ENCODE peak calls at places on chromosomes 7 and 10, in four cellular contexts. H is spleen, Z is vagina, B is SK-N-MC. A is an unnamed sample.

GRCh38 chr7:19351756-19352155 is 206.5 kb upstream of the FERD3L start:
- DNase-seq in H (no peak), Z (no peak), B (no peak), A (no peak)

GRCh38 chr7:135827391-135827790 is 78.8 kb upstream of the FAM180A start:
- DNase-seq in H (no peak), Z (no peak), B (no peak), A (no peak)

GRCh38 chr10:80154978-80155695 is 22.6 kb downstream of the PLAC9 start:
- DNase-seq in H (no peak), Z (no peak), B (no peak), A (no peak)

GRCh38 chr7:95577137-95577536 is 19.2 kb downstream of the PDK4 start:
- DNase-seq in H (no peak), Z (no peak), B (no peak), A (no peak)

GRCh38 chr7:2116086-2116810 is 116.5 kb downstream of the MAD1L1 start:
- DNase-seq in H (no peak), Z (no peak), B (no peak), A (no peak)

GRCh38 chr7:44326261-44327125 is 1.1 kb upstream of the CAMK2B start:
- DNase-seq in H (no peak), Z (peak; percentile 94), B (no peak), A (no peak)

GRCh38 chr7:70703785-70704184 is 428.2 kb upstream of the GALNT17 start:
- DNase-seq in H (no peak), Z (no peak), B (peak; percentile 37), A (no peak)

GRCh38 chr10:18303851-18304800 is 163.9 kb downstream of the CACNB2 start:
- DNase-seq in H (no peak), Z (no peak), B (no peak), A (no peak)

GRCh38 chr7:135270577-135271254 is 37.1 kb downstream of the STRA8 start:
- DNase-seq in H (no peak), Z (no peak), B (no peak), A (no peak)

GRCh38 chr10:18523025-18523424 is 128.4 kb downstream of the NSUN6 start:
- DNase-seq in H (no peak), Z (no peak), B (no peak), A (no peak)

GRCh38 chr10:130634796-130635195 is 498.6 kb downstream of the GLRX3 start:
- DNase-seq in H (no peak), Z (no peak), B (no peak), A (no peak)

GRCh38 chr7:126040114-126041045 is 1110.8 kb upstream of the POT1 start:
- DNase-seq in H (no peak), Z (no peak), B (no peak), A (no peak)

GRCh38 chr7:116671681-116672595 is at the start of gene MET:
- DNase-seq in H (peak; percentile 86), Z (no peak), B (no peak), A (peak; percentile 86)

GRCh38 chr10:94264085-94264484 is 98.7 kb downstream of the NOC3L start:
- DNase-seq in H (no peak), Z (no peak), B (no peak), A (no peak)

GRCh38 chr10:73746721-73747120 is 2.5 kb downstream of the SEC24C start:
- DNase-seq in H (no peak), Z (no peak), B (no peak), A (no peak)

DNA sequence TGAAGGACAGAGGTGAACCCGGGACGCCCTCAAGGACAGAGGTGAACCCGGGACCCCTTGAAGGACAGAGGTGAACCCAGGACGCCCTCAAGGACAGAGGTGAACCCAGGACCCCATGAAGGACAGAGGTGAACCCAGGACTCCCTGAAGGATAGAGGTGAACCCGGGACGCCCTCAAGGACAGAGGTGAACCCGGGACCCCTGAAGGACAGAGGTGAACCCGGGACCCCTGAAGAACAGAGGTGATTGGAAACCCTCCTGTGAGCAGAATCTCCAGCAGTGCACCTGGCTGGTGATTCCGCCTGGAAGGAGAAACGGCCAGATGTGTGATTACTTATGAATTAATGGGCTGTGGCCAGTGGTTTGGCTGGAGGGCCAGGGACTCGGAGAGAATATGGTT is 272.3 kb downstream of the PTPRN2 start:
- DNase-seq in H (no peak), Z (no peak), B (no peak), A (no peak)
- H3K9me3 ChIP-seq in H (no peaks in the 10 kb centered on the region), Z (no peaks in the 10 kb centered on the region), B (no peaks in the 10 kb centered on the region), A (no peaks in the 10 kb centered on the region)

GRCh38 chr7:129898007-129898406 is 54.8 kb downstream of the UBE2H start:
- DNase-seq in H (no peak), Z (no peak), B (no peak), A (no peak)
- TF ChIP-seq POLR2AphosphoS5 in H (no peak), Z (no peak), B (no peak), A (no peak)

GRCh38 chr10:22333167-22333566 is 12.1 kb upstream of the SPAG6 start:
- DNase-seq in H (no peak), Z (no peak), B (no peak), A (no peak)
- H3K4me3 ChIP-seq in H (peak overlapping the region; percentile 45), Z (no peak overlapping the region), B (no peak overlapping the region), A (peak overlapping the region; percentile 5)

GRCh38 chr7:64744680-64745079 is 49.5 kb upstream of the ZNF138 start:
- DNase-seq in H (no peak), Z (no peak), B (no peak), A (no peak)
- H3K9me3 ChIP-seq in H (peaks cover 10% of the 10 kb centered on the region), Z (peaks cover 3% of the 10 kb centered on the region), B (no peaks in the 10 kb centered on the region), A (peaks cover 6% of the 10 kb centered on the region)

GRCh38 chr7:159140170-159140910 is 4.3 kb downstream of the VIPR2 start:
- DNase-seq in H (peak; percentile 67), Z (peak; percentile 85), B (no peak), A (no peak)

GRCh38 chr7:159141660-159142059 is 3.0 kb downstream of the VIPR2 start:
- DNase-seq in H (peak; percentile 25), Z (no peak), B (no peak), A (no peak)

GRCh38 chr7:159142730-159143129 is 1.9 kb downstream of the VIPR2 start:
- DNase-seq in H (peak; percentile 15), Z (no peak), B (no peak), A (no peak)

GRCh38 chr7:159141159-159141558 is 3.5 kb downstream of the VIPR2 start:
- DNase-seq in H (peak; percentile 24), Z (peak; percentile 52), B (no peak), A (no peak)

DNA sequence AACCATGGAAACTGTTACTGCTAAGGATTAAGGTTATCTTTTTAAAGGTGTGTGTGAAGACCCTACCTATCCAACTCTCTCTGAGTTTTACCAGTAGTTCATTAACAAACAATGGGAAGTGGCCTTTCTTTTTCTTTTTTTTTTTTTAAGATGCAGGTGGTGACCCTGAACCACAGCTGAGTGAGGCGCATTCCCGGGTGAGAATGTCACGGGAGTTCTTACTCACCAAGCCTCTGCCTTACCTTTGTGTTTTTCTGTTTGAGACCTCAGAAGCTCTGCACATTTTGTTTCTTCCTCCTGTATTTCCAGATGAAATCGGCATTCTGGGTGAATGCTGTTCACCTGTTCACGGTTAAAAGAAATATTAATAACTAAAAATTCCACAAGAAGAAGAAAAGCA is 2.5 kb downstream of the VIPR2 start:
- DNase-seq in H (peak; percentile 9), Z (no peak), B (no peak), A (no peak)
- TF ChIP-seq POLR2AphosphoS5 in H (no peak), Z (no peak), B (no peak), A (no peak)